ENCODE peak calls at places on chromosomes 2 and 18, in five cellular contexts. J, P, F, G and B are unnamed samples.

GRCh38 chr2:20626698-20627471 is 24.0 kb downstream of the HS1BP3 start:
- DNase-seq in J (no peak), P (no peak), F (no peak), G (no peak), B (no peak)

GRCh38 chr2:109405833-109406232 is 207.9 kb downstream of the SEPTIN10 start:
- DNase-seq in J (no peak), P (no peak), F (no peak), G (no peak), B (no peak)

GRCh38 chr18:36288689-36289088 is 8.8 kb upstream of the FHOD3 start:
- DNase-seq in J (no peak), P (no peak), F (no peak), G (no peak), B (no peak)

GRCh38 chr18:32730620-32731021 is 42.2 kb downstream of the KLHL14 start:
- DNase-seq in J (no peak), P (no peak), F (peak; percentile 30), G (no peak), B (no peak)

GRCh38 chr2:234306426-234307173 is 190.3 kb downstream of the ARL4C start:
- DNase-seq in J (no peak), P (no peak), F (no peak), G (no peak), B (no peak)

GRCh38 chr2:15619076-15619475 is 27.4 kb downstream of the DDX1 start:
- DNase-seq in J (no peak), P (no peak), F (no peak), G (no peak), B (no peak)

GRCh38 chr2:235140801-235141081 is 188.9 kb downstream of the SH3BP4 start:
- DNase-seq in J (no peak), P (no peak), F (no peak), G (no peak), B (no peak)

GRCh38 chr18:61948196-61948800 is 55.5 kb upstream of the RNF152 start:
- DNase-seq in J (no peak), P (no peak), F (no peak), G (no peak), B (no peak)

GRCh38 chr2:149200109-149200520 is 130.3 kb upstream of the LYPD6 start:
- DNase-seq in J (no peak), P (no peak), F (no peak), G (no peak), B (no peak)

GRCh38 chr2:23286765-23287155 is 98.2 kb upstream of the KLHL29 start:
- DNase-seq in J (no peak), P (no peak), F (no peak), G (no peak), B (no peak)

GRCh38 chr2:43348904-43349725 is 122.7 kb upstream of the ZFP36L2 start:
- DNase-seq in J (no peak), P (no peak), F (no peak), G (no peak), B (no peak)

GRCh38 chr2:96734899-96735585 is 4.8 kb downstream of the LMAN2L start:
- DNase-seq in J (no peak), P (no peak), F (no peak), G (no peak), B (no peak)

GRCh38 chr2:42050350-42051167 is 2.7 kb downstream of the PKDCC start:
- DNase-seq in J (no peak), P (no peak), F (no peak), G (no peak), B (no peak)

GRCh38 chr2:240999873-241000541 is 1.6 kb downstream of the SNED1 start:
- DNase-seq in J (no peak), P (no peak), F (no peak), G (no peak), B (no peak)

GRCh38 chr18:10841203-10841602 is 308.2 kb downstream of the PIEZO2 start:
- DNase-seq in J (no peak), P (no peak), F (no peak), G (no peak), B (no peak)

GRCh38 chr18:78580835-78581339 is 398.7 kb upstream of the SALL3 start:
- DNase-seq in J (no peak), P (no peak), F (no peak), G (no peak), B (no peak)

GRCh38 chr18:36309436-36310391 is 12.2 kb downstream of the FHOD3 start:
- DNase-seq in J (no peak), P (peak; percentile 42), F (no peak), G (peak; percentile 64), B (no peak)

GRCh38 chr18:67290421-67290820 is 226.1 kb downstream of the DSEL start:
- DNase-seq in J (no peak), P (no peak), F (no peak), G (no peak), B (no peak)

GRCh38 chr2:215579809-215580208 is 143.9 kb upstream of the FN1 start:
- DNase-seq in J (no peak), P (no peak), F (no peak), G (peak; percentile 60), B (peak; percentile 13)

GRCh38 chr2:95361216-95361980 is 41.1 kb upstream of the FAHD2A start:
- DNase-seq in J (no peak), P (no peak), F (no peak), G (no peak), B (no peak)

GRCh38 chr2:191677646-191678436 is at the start of gene NABP1:
- DNase-seq in J (peak; percentile 95), P (peak; percentile 95), F (peak; percentile 84), G (peak; percentile 97), B (peak; percentile 92)

GRCh38 chr2:61660511-61661388 is 122.6 kb upstream of the XPO1 start:
- DNase-seq in J (no peak), P (no peak), F (no peak), G (no peak), B (peak; percentile 39)

GRCh38 chr2:95220449-95220848 is 13.1 kb downstream of the ZNF892 start:
- DNase-seq in J (no peak), P (no peak), F (no peak), G (no peak), B (no peak)

GRCh38 chr2:23550553-23550952 is 165.6 kb downstream of the KLHL29 start:
- DNase-seq in J (no peak), P (no peak), F (no peak), G (no peak), B (no peak)

GRCh38 chr2:64914735-64915509 is 74.3 kb upstream of the SLC1A4 start:
- DNase-seq in J (no peak), P (no peak), F (peak; percentile 96), G (no peak), B (no peak)

DNA sequence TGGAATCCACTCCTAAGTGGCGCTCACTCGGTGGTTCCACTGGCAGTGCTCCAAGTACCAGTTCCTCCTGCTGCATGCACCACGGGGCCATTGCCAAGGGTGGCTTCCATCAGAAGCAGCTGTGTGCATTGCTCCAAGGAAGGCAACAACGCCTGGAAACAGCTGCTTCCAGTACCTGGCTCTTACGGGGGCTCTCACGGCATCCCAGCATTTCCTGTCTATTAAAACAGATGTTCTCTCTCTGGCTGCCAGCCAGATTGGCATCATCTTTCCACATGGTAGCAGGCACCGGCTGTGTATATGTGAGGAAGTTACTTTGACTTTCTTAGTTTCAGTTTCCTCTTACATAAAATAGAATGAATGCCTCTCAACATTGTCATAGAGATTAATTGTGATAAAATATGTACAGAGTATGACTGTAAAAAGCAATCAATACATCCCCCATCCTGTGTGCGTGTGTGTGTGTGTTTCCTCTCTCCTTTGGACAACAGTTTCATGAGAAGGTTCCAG is 84.9 kb downstream of the CMPK2 start:
- DNase-seq in J (no peak), P (no peak), F (peak; percentile 12), G (no peak), B (no peak)
- TF ChIP-seq KDM1A in J (no peak), P (no peak), F (no peak), G (no peak), B (no peak)

GRCh38 chr2:86393521-86394490 is 47.4 kb upstream of the KDM3A start:
- DNase-seq in J (no peak), P (no peak), F (no peak), G (no peak), B (no peak)
- TF ChIP-seq KDM1A in J (no peak), P (no peak), F (no peak), G (no peak), B (no peak)

GRCh38 chr2:33975498-33975897 is 376.4 kb upstream of the FAM98A start:
- DNase-seq in J (no peak), P (no peak), F (no peak), G (no peak), B (no peak)
- TF ChIP-seq KDM1A in J (no peak), P (no peak), F (no peak), G (no peak), B (no peak)

GRCh38 chr2:222688912-222689311 is 17.5 kb downstream of the MOGAT1 start:
- DNase-seq in J (no peak), P (no peak), F (no peak), G (no peak), B (no peak)

GRCh38 chr2:222690564-222691200 is 19.2 kb downstream of the MOGAT1 start:
- DNase-seq in J (peak; percentile 83), P (peak; percentile 92), F (no peak), G (peak; percentile 83), B (peak; percentile 81)

GRCh38 chr2:222693837-222694236 is 22.4 kb downstream of the MOGAT1 start:
- DNase-seq in J (no peak), P (no peak), F (no peak), G (peak; percentile 49), B (peak; percentile 63)

GRCh38 chr2:222686086-222686750 is 14.8 kb downstream of the MOGAT1 start:
- DNase-seq in J (no peak), P (no peak), F (no peak), G (no peak), B (no peak)

GRCh38 chr2:222689322-222689721 is 17.9 kb downstream of the MOGAT1 start:
- DNase-seq in J (no peak), P (no peak), F (no peak), G (no peak), B (no peak)
- TF ChIP-seq KDM1A in J (no peak), P (no peak), F (no peak), G (no peak), B (no peak)

GRCh38 chr2:169041594-169041993 is 10.5 kb upstream of the ABCB11 start:
- DNase-seq in J (no peak), P (no peak), F (no peak), G (no peak), B (no peak)

GRCh38 chr2:169035887-169036286 is 4.8 kb upstream of the ABCB11 start:
- DNase-seq in J (no peak), P (no peak), F (no peak), G (no peak), B (no peak)

GRCh38 chr2:169036717-169037450 is 5.8 kb upstream of the ABCB11 start:
- DNase-seq in J (no peak), P (no peak), F (no peak), G (no peak), B (no peak)

GRCh38 chr2:169039702-169040101 is 8.6 kb upstream of the ABCB11 start:
- DNase-seq in J (no peak), P (no peak), F (no peak), G (no peak), B (no peak)

GRCh38 chr2:169038338-169038757 is 7.2 kb upstream of the ABCB11 start:
- DNase-seq in J (no peak), P (no peak), F (peak; percentile 32), G (peak; percentile 47), B (no peak)
- TF ChIP-seq KDM1A in J (peak; percentile 89), P (no peak), F (no peak), G (no peak), B (no peak)